ENCODE peak calls at places on chromosomes 16 and 17, in nine cellular contexts. T is A549, U is ovary, G is heart left ventricle, S is prostate gland, C is adrenal gland, H is body of pancreas, M is Peyer's patch, A is tibial nerve. E is an unnamed sample.

GRCh38 chr16:82630219-82630618 is 3.5 kb downstream of the CDH13 start:
- DNase-seq in T (no peak), U (no peak), G (no peak), S (no peak), C (no peak), H (no peak), M (no peak), A (no peak), E (no peak)

GRCh38 chr17:67842648-67843047 is 17.3 kb downstream of the BPTF start:
- DNase-seq in T (no peak), U (no peak), G (no peak), S (no peak), C (no peak), H (no peak), M (no peak), A (no peak), E (no peak)

GRCh38 chr16:30183961-30184429 is 593 bp downstream of the CORO1A start:
- DNase-seq in T (no peak), U (no peak), G (peak), S (no peak), C (peak), H (peak), M (peak), A (no peak), E (peak)

GRCh38 chr17:34562387-34562786 is 17.0 kb upstream of the TMEM132E start:
- DNase-seq in T (no peak), U (no peak), G (no peak), S (no peak), C (no peak), H (no peak), M (no peak), A (no peak), E (no peak)

GRCh38 chr16:13997933-13998332 is 73.2 kb upstream of the MRTFB start:
- DNase-seq in T (no peak), U (no peak), G (no peak), S (no peak), C (peak), H (no peak), M (no peak), A (no peak), E (no peak)

GRCh38 chr16:1151424-1152122 is 1.3 kb upstream of the CACNA1H start:
- DNase-seq in T (no peak), U (no peak), G (no peak), S (no peak), C (no peak), H (no peak), M (no peak), A (no peak), E (no peak)

GRCh38 chr16:12375341-12375740 is 398.8 kb downstream of the SNX29 start:
- DNase-seq in T (no peak), U (no peak), G (no peak), S (no peak), C (peak), H (no peak), M (no peak), A (peak), E (no peak)

GRCh38 chr17:41772218-41772585 is 14.3 kb downstream of the JUP start:
- DNase-seq in T (no peak), U (no peak), G (no peak), S (peak), C (no peak), H (peak), M (peak), A (no peak), E (no peak)

GRCh38 chr16:84820305-84820684 is 510 bp downstream of the CRISPLD2 start:
- DNase-seq in T (no peak), U (no peak), G (no peak), S (no peak), C (no peak), H (no peak), M (no peak), A (no peak), E (peak)

GRCh38 chr16:81544261-81544660 is 99.7 kb downstream of the CMIP start:
- DNase-seq in T (no peak), U (no peak), G (no peak), S (no peak), C (no peak), H (no peak), M (no peak), A (peak), E (no peak)

GRCh38 chr17:18951941-18952842 is at the start of gene SLC5A10:
- DNase-seq in T (peak), U (no peak), G (no peak), S (no peak), C (no peak), H (no peak), M (no peak), A (no peak), E (no peak)

GRCh38 chr17:61221597-61222471 is 177.8 kb upstream of the TBX2 start:
- DNase-seq in T (no peak), U (no peak), G (no peak), S (no peak), C (no peak), H (no peak), M (no peak), A (no peak), E (no peak)

GRCh38 chr16:65318138-65318537 is 196.3 kb upstream of the CDH11 start:
- DNase-seq in T (no peak), U (no peak), G (no peak), S (no peak), C (no peak), H (no peak), M (no peak), A (no peak), E (no peak)

GRCh38 chr17:83005639-83006038 is 73.8 kb upstream of the METRNL start:
- DNase-seq in T (no peak), U (no peak), G (no peak), S (no peak), C (no peak), H (no peak), M (no peak), A (no peak), E (no peak)

GRCh38 chr17:82126479-82127314 is 28.7 kb upstream of the FASN start:
- DNase-seq in T (no peak), U (no peak), G (no peak), S (no peak), C (no peak), H (no peak), M (no peak), A (no peak), E (no peak)

GRCh38 chr16:28162326-28162877 is 49.4 kb downstream of the XPO6 start:
- DNase-seq in T (no peak), U (no peak), G (no peak), S (no peak), C (no peak), H (no peak), M (no peak), A (no peak), E (no peak)

GRCh38 chr16:60100371-60100770 is 1366.3 kb upstream of the GOT2 start:
- DNase-seq in T (no peak), U (no peak), G (no peak), S (no peak), C (no peak), H (no peak), M (no peak), A (no peak), E (no peak)

GRCh38 chr16:12245923-12246290 is 269.4 kb downstream of the SNX29 start:
- DNase-seq in T (no peak), U (no peak), G (no peak), S (no peak), C (no peak), H (no peak), M (no peak), A (no peak), E (no peak)

GRCh38 chr17:9181640-9182039 is 160.3 kb downstream of the NTN1 start:
- DNase-seq in T (no peak), U (no peak), G (no peak), S (no peak), C (no peak), H (no peak), M (no peak), A (no peak), E (no peak)

GRCh38 chr16:23826528-23827244 is 9.1 kb upstream of the PRKCB start:
- DNase-seq in T (no peak), U (no peak), G (no peak), S (no peak), C (no peak), H (no peak), M (no peak), A (no peak), E (no peak)

GRCh38 chr16:73170587-73170986 is 122.7 kb upstream of the ZFHX3 start:
- DNase-seq in T (no peak), U (no peak), G (peak), S (no peak), C (peak), H (no peak), M (no peak), A (no peak), E (no peak)

GRCh38 chr17:39251997-39252396 is 26.3 kb upstream of the STAC2 start:
- DNase-seq in T (no peak), U (no peak), G (no peak), S (no peak), C (no peak), H (no peak), M (no peak), A (no peak), E (no peak)

GRCh38 chr16:51119576-51120288 is 31.3 kb downstream of the SALL1 start:
- DNase-seq in T (no peak), U (no peak), G (no peak), S (no peak), C (no peak), H (no peak), M (no peak), A (no peak), E (no peak)
- TF ChIP-seq CTCF in T (no peak), U (no peak), G (no peak), S (no peak), C (no peak), H (no peak), M (no peak), A (no peak), E (no peak)

GRCh38 chr16:88532434-88533241 is 37.6 kb upstream of the ZC3H18 start:
- DNase-seq in T (no peak), U (peak), G (no peak), S (no peak), C (no peak), H (no peak), M (no peak), A (no peak), E (no peak)

GRCh38 chr16:88534731-88535141 is 35.5 kb upstream of the ZC3H18 start:
- DNase-seq in T (peak), U (peak), G (no peak), S (no peak), C (no peak), H (no peak), M (no peak), A (no peak), E (no peak)

GRCh38 chr16:88533381-88533831 is 36.8 kb upstream of the ZC3H18 start:
- DNase-seq in T (no peak), U (peak), G (no peak), S (no peak), C (no peak), H (no peak), M (no peak), A (no peak), E (no peak)

GRCh38 chr16:88535181-88535856 is 34.9 kb upstream of the ZC3H18 start:
- DNase-seq in T (no peak), U (no peak), G (no peak), S (no peak), C (no peak), H (no peak), M (no peak), A (no peak), E (no peak)

DNA sequence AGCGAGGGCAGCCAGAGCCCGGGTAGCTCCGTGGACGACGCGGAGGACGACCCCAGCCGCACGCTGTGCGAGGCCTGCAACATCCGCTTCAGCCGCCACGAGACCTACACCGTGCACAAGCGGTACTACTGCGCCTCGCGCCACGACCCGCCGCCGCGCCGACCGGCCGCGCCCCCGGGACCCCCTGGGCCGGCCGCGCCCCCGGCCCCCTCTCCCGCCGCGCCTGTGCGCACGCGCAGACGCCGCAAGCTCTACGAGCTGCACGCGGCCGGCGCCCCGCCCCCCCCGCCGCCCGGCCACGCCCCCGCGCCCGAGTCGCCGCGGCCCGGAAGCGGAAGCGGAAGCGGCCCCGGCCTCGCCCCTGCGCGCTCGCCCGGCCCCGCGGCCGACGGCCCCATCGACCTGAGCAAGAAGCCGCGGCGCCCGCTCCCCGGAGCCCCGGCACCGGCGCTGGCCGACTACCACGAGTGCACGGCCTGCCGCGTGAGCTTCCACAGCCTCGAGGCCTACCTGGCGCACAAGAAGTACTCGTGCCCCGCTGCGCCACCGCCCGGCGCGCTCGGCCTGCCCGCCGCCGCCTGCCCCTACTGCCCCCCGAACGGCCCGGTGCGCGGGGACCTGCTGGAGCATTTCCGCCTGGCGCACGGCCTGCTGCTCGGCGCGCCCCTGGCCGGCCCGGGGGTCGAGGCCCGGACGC is 36.1 kb upstream of the ZC3H18 start:
- DNase-seq in T (peak), U (peak), G (peak), S (peak), C (no peak), H (no peak), M (peak), A (peak), E (peak)
- TF ChIP-seq POLR2A in T (peak), U (peak), G (peak), S (peak), C (peak), H (peak), M (no peak), A (no peak), E (no peak)

DNA sequence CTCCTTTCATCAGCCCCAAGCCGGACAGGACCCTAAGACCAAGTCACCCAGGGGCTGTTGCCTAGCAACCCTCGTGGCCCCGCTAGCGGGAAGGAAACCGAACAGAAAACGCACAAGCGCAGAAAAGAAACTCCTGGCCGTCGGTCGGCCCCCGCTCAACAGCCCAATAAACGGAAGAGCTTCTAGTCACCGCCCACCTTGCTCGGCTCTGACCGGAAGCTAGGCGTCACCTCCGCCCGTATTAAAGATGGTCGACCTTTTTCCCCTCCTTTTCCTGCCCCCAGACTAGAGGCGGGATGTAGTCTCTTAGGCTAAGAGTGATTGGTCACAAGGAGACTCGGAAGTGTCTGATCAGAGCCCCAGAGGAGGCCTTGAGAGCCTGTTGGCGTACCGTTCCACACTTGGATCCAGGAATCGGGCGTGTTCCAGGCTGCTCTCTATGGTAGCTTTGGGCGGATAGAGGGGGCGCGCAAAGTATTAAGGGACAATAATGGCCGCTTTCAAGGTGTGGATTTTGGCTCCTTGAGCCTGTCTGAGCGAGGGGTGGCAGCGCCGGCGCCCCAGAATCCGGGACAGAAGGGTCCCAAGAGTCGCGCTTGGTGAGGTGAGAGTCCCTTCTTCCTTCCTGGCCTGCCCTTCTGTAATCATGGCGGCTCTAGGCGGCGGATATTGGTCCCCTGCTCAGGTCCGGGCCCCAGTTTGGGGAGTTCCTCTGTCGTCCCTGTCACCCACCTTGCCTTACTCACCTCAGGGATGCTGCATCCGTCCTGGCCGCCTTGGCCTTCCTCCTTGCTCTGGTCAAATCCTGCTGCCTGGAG is at the start of the genes DHX38 and TXNL4B:
- DNase-seq in T (peak), U (peak), G (peak), S (peak), C (peak), H (peak), M (peak), A (peak), E (peak)
- TF ChIP-seq CTCF in T (no peak), U (no peak), G (no peak), S (no peak), C (no peak), H (no peak), M (no peak), A (no peak), E (no peak)

GRCh38 chr16:53099318-53100130 is 44.7 kb downstream of the CHD9 start:
- DNase-seq in T (peak), U (peak), G (peak), S (peak), C (peak), H (peak), M (peak), A (peak), E (peak)
- TF ChIP-seq POLR2A in T (no peak), U (no peak), G (peak), S (no peak), C (no peak), H (peak), M (peak), A (no peak), E (no peak)

GRCh38 chr17:44565866-44566443 is 8.7 kb downstream of the FZD2 start:
- DNase-seq in T (no peak), U (no peak), G (no peak), S (no peak), C (no peak), H (no peak), M (no peak), A (no peak), E (no peak)
- TF ChIP-seq CTCF in T (peak), U (no peak), G (no peak), S (no peak), C (no peak), H (no peak), M (no peak), A (no peak), E (no peak)

GRCh38 chr17:58517928-58518609 is 3.6 kb upstream of the MTMR4 start:
- DNase-seq in T (peak), U (peak), G (peak), S (peak), C (peak), H (peak), M (peak), A (peak), E (peak)
- TF ChIP-seq POLR2A in T (peak), U (peak), G (peak), S (peak), C (peak), H (peak), M (peak), A (no peak), E (peak)

E was measured in sigmoid colon.